ENCODE peak calls at places on chromosomes 7 and 10, in eight cellular contexts. P, R, Y, F, Q, A, J and C are unnamed samples.

GRCh38 chr10:86685416-86685815 is 17.1 kb downstream of the LDB3 start:
- DNase-seq in P (no peak), R (no peak), Y (no peak), F (no peak), Q (no peak), A (no peak), J (no peak), C (no peak)

GRCh38 chr7:155257482-155258232 is 40.0 kb upstream of the INSIG1 start:
- DNase-seq in P (no peak), R (no peak), Y (no peak), F (no peak), Q (no peak), A (no peak), J (no peak), C (no peak)

GRCh38 chr10:93550634-93551033 is 15.8 kb upstream of the FFAR4 start:
- DNase-seq in P (no peak), R (no peak), Y (no peak), F (no peak), Q (no peak), A (no peak), J (no peak), C (no peak)

GRCh38 chr7:159137906-159138305 is 6.8 kb downstream of the VIPR2 start:
- DNase-seq in P (no peak), R (no peak), Y (no peak), F (no peak), Q (no peak), A (no peak), J (no peak), C (no peak)

GRCh38 chr7:112116894-112117293 is 89.3 kb downstream of the DOCK4 start:
- DNase-seq in P (no peak), R (no peak), Y (no peak), F (no peak), Q (no peak), A (no peak), J (no peak), C (no peak)

GRCh38 chr7:102024769-102025391 is 207.5 kb downstream of the CUX1 start:
- DNase-seq in P (no peak), R (no peak), Y (no peak), F (no peak), Q (no peak), A (peak), J (no peak), C (no peak)

GRCh38 chr10:33229944-33230267 is 104.6 kb downstream of the NRP1 start:
- DNase-seq in P (no peak), R (no peak), Y (no peak), F (no peak), Q (peak), A (no peak), J (no peak), C (no peak)

GRCh38 chr10:61975107-61975932 is 73.8 kb downstream of the ARID5B start:
- DNase-seq in P (peak), R (no peak), Y (no peak), F (no peak), Q (peak), A (no peak), J (no peak), C (no peak)

GRCh38 chr7:101216860-101217387 is 457 bp downstream of the PLOD3 start:
- DNase-seq in P (no peak), R (no peak), Y (no peak), F (no peak), Q (no peak), A (no peak), J (peak), C (no peak)

GRCh38 chr10:97633921-97634320 is 621 bp upstream of the MORN4 start:
- DNase-seq in P (no peak), R (peak), Y (no peak), F (no peak), Q (peak), A (no peak), J (no peak), C (no peak)

GRCh38 chr10:49679480-49679893 is at the start of gene C10orf53:
- DNase-seq in P (no peak), R (no peak), Y (no peak), F (no peak), Q (peak), A (no peak), J (no peak), C (no peak)

GRCh38 chr7:130369831-130370230 is 10.5 kb upstream of the CPA1 start:
- DNase-seq in P (no peak), R (no peak), Y (no peak), F (no peak), Q (peak), A (no peak), J (no peak), C (no peak)

GRCh38 chr10:97154789-97155188 is 31.0 kb downstream of the SLIT1 start:
- DNase-seq in P (no peak), R (no peak), Y (no peak), F (no peak), Q (no peak), A (no peak), J (no peak), C (no peak)

GRCh38 chr10:111199587-111199986 is 122.8 kb downstream of the ADRA2A start:
- DNase-seq in P (no peak), R (no peak), Y (no peak), F (no peak), Q (no peak), A (no peak), J (no peak), C (no peak)

GRCh38 chr10:60735244-60735643 is 43.0 kb upstream of the CDK1 start:
- DNase-seq in P (no peak), R (no peak), Y (no peak), F (no peak), Q (no peak), A (no peak), J (no peak), C (no peak)

GRCh38 chr10:119401671-119402395 is 140.7 kb downstream of the RGS10 start:
- DNase-seq in P (peak), R (no peak), Y (no peak), F (no peak), Q (peak), A (no peak), J (no peak), C (no peak)